ENCODE peak calls at places on chromosomes 1 and 21, in four cellular contexts. B is HT-29, J is right cardiac atrium, T is RPMI7951. R is an unnamed sample.

GRCh38 chr21:29029524-29029923 is 5.1 kb downstream of the USP16 start:
- DNase-seq in T (no peak), J (no peak), B (no peak), R (no peak)

GRCh38 chr1:23224721-23225648 is 7.7 kb upstream of the HTR1D start:
- DNase-seq in B (peak), J (peak), T (peak), R (no peak)

GRCh38 chr1:47230692-47231313 is 1.2 kb downstream of the TAL1 start:
- DNase-seq in T (no peak), B (no peak), J (peak), R (no peak)

GRCh38 chr1:63987014-63987630 is 213.3 kb downstream of the ROR1 start:
- DNase-seq in T (peak), B (no peak), J (no peak), R (no peak)

GRCh38 chr1:10628685-10629084 is 153.9 kb downstream of the PEX14 start:
- DNase-seq in J (peak), T (no peak), B (no peak), R (peak)

GRCh38 chr1:29812397-29813135 is 576.2 kb downstream of the PTPRU start:
- DNase-seq in T (no peak), J (no peak), B (no peak), R (no peak)

GRCh38 chr1:21634481-21635137 is 34.5 kb downstream of the RAP1GAP start:
- DNase-seq in T (no peak), B (peak), J (peak), R (no peak)

GRCh38 chr1:9892563-9893528 is 17.2 kb downstream of the CTNNBIP1 start:
- DNase-seq in J (no peak), B (peak), T (peak), R (no peak)

R was measured in heart left ventricle.